ENCODE peak calls at places on chromosomes 4 and X, in nine cellular contexts. R is transverse colon, Z is heart left ventricle, K is upper lobe of right lung, D is hepatocyte, C is mesendoderm, P is A673, M is tibial artery, F is neural progenitor cell. A is an unnamed sample.

GRCh38 chr4:9970399-9971011 is 50.8 kb downstream of the SLC2A9 start:
- DNase-seq in R (peak; percentile 39), Z (no peak), K (no peak), D (no peak), C (no peak), P (no peak), M (no peak), F (no peak), A (no peak)

GRCh38 chrX:84186603-84187358 is 1.2 kb downstream of the RPS6KA6 start:
- DNase-seq in R (peak; percentile 14), Z (no peak), K (no peak), D (peak; percentile 13), C (peak; percentile 49), P (no peak), M (no peak), F (no peak), A (no peak)

GRCh38 chr4:7772708-7773385 is 166.8 kb downstream of the AFAP1 start:
- DNase-seq in R (peak; percentile 78), Z (peak; percentile 58), K (peak; percentile 65), D (no peak), C (peak; percentile 32), P (no peak), M (peak; percentile 64), F (no peak), A (no peak)

GRCh38 chr4:183830438-183830985 is 74.6 kb upstream of the STOX2 start:
- DNase-seq in R (no peak), Z (no peak), K (no peak), D (no peak), C (no peak), P (no peak), M (no peak), F (no peak), A (no peak)

GRCh38 chr4:55186123-55186522 is 60.7 kb upstream of the KDR start:
- DNase-seq in R (no peak), Z (no peak), K (no peak), D (no peak), C (peak; percentile 34), P (no peak), M (no peak), F (no peak), A (no peak)

GRCh38 chr4:48175328-48175727 is 41.3 kb upstream of the TXK start:
- DNase-seq in R (no peak), Z (no peak), K (no peak), D (no peak), C (peak; percentile 84), P (no peak), M (no peak), F (peak; percentile 24), A (no peak)

GRCh38 chrX:97399400-97399799 is 515.7 kb downstream of the RPA4 start:
- DNase-seq in R (no peak), Z (no peak), K (no peak), D (no peak), C (peak; percentile 62), P (no peak), M (no peak), F (no peak), A (no peak)

GRCh38 chrX:104166735-104167436 is 633 bp downstream of the FAM199X start:
- DNase-seq in R (no peak), Z (no peak), K (no peak), D (no peak), C (peak; percentile 16), P (peak; percentile 22), M (no peak), F (no peak), A (no peak)

GRCh38 chr4:54446556-54446955 is 211.2 kb upstream of the KIT start:
- DNase-seq in R (no peak), Z (no peak), K (no peak), D (no peak), C (no peak), P (no peak), M (no peak), F (no peak), A (no peak)

GRCh38 chr4:104491826-104492771 is 2.6 kb downstream of the CXXC4 start:
- DNase-seq in R (peak; percentile 9), Z (no peak), K (no peak), D (peak; percentile 40), C (peak; percentile 53), P (peak; percentile 56), M (no peak), F (peak; percentile 82), A (peak; percentile 82)

GRCh38 chr4:83516042-83516772 is 19.7 kb upstream of the GPAT3 start:
- DNase-seq in R (no peak), Z (no peak), K (no peak), D (no peak), C (no peak), P (no peak), M (no peak), F (no peak), A (no peak)

GRCh38 chr4:79164961-79165610 is 160.8 kb downstream of the NAA11 start:
- DNase-seq in R (no peak), Z (no peak), K (no peak), D (no peak), C (peak; percentile 17), P (no peak), M (no peak), F (no peak), A (peak; percentile 36)

GRCh38 chr4:176927664-176928063 is 134.9 kb upstream of the VEGFC start:
- DNase-seq in R (no peak), Z (no peak), K (no peak), D (peak; percentile 23), C (no peak), P (peak; percentile 83), M (no peak), F (no peak), A (peak; percentile 46)

GRCh38 chr4:132180020-132180427 is 969.1 kb upstream of the PCDH10 start:
- DNase-seq in R (no peak), Z (no peak), K (no peak), D (no peak), C (no peak), P (no peak), M (no peak), F (no peak), A (no peak)

GRCh38 chr4:8403173-8403753 is 37.3 kb downstream of the ACOX3 start:
- DNase-seq in R (peak; percentile 75), Z (peak; percentile 90), K (peak; percentile 89), D (peak; percentile 92), C (peak; percentile 75), P (peak; percentile 78), M (peak; percentile 89), F (peak; percentile 86), A (peak; percentile 85)

GRCh38 chrX:77788050-77788449 is 2.0 kb upstream of the ATRX start:
- DNase-seq in R (no peak), Z (no peak), K (no peak), D (peak; percentile 6), C (peak; percentile 3), P (peak; percentile 44), M (no peak), F (no peak), A (no peak)

GRCh38 chr4:99610605-99611172 is 36.1 kb downstream of the MTTP start:
- DNase-seq in R (no peak), Z (no peak), K (no peak), D (no peak), C (no peak), P (no peak), M (peak; percentile 68), F (no peak), A (no peak)

GRCh38 chrX:53435997-53436396 is 1.8 kb upstream of the HSD17B10 start:
- DNase-seq in R (peak; percentile 67), Z (peak; percentile 57), K (peak; percentile 65), D (peak; percentile 71), C (peak; percentile 70), P (peak; percentile 83), M (no peak), F (peak; percentile 77), A (peak; percentile 63)

GRCh38 chrX:11111947-11112346 is 815 bp downstream of the HCCS start:
- DNase-seq in R (peak; percentile 17), Z (no peak), K (no peak), D (no peak), C (no peak), P (no peak), M (no peak), F (no peak), A (no peak)

GRCh38 chrX:11117751-11118150 is 6.6 kb downstream of the HCCS start:
- DNase-seq in R (no peak), Z (no peak), K (no peak), D (no peak), C (no peak), P (no peak), M (no peak), F (no peak), A (no peak)

GRCh38 chrX:11111038-11111851 is at the start of gene HCCS:
- DNase-seq in R (peak; percentile 87), Z (peak; percentile 86), K (peak; percentile 90), D (peak; percentile 86), C (peak; percentile 87), P (peak; percentile 88), M (peak; percentile 92), F (peak; percentile 83), A (peak; percentile 94)

GRCh38 chrX:11109968-11110367 is 1.2 kb upstream of the HCCS start:
- DNase-seq in R (no peak), Z (no peak), K (no peak), D (no peak), C (no peak), P (no peak), M (no peak), F (no peak), A (peak; percentile 35)

GRCh38 chrX:11113731-11114130 is 2.6 kb downstream of the HCCS start:
- DNase-seq in R (no peak), Z (no peak), K (no peak), D (no peak), C (no peak), P (no peak), M (no peak), F (no peak), A (peak; percentile 66)
- H3K27ac ChIP-seq in R (peak overlapping the region; percentile 31), Z (no peak overlapping the region), K (no peak overlapping the region), D (no peak overlapping the region), C (no peak overlapping the region), P (no peak overlapping the region), M (no peak overlapping the region), F (no peak overlapping the region), A (peak overlapping the region; percentile 56)

GRCh38 chr4:26171953-26172352 is 148.9 kb upstream of the RBPJ start:
- DNase-seq in R (no peak), Z (no peak), K (no peak), D (peak; percentile 62), C (no peak), P (no peak), M (no peak), F (no peak), A (peak; percentile 99)
- H3K27ac ChIP-seq in R (peak overlapping the region; percentile 4), Z (no peak overlapping the region), K (no peak overlapping the region), D (peak overlapping the region; percentile 13), C (no peak overlapping the region), P (no peak overlapping the region), M (no peak overlapping the region), F (no peak overlapping the region), A (peak overlapping the region; percentile 95)

DNA sequence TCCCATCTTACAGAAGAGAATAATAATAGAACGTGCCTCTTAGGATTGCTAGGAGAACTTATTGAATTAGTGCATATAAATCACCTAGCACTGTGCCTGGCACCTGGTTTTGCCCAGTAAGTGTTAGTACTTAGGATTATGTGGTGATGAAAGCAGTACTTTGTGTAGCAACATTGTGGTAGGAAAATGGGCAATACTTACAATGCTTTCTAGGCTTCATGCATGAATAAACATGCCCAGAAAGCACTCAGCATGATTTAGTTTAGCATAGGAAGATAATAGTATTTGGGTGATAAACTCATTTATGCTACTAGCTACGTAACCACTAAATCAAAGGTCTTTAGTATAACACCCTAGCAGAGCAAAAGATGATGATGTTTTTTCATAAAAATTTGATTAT is 105.6 kb downstream of the NEUROG2 start:
- DNase-seq in R (no peak), Z (no peak), K (no peak), D (no peak), C (no peak), P (no peak), M (no peak), F (no peak), A (no peak)
- H3K27ac ChIP-seq in R (no peak overlapping the region), Z (no peak overlapping the region), K (no peak overlapping the region), D (no peak overlapping the region), C (no peak overlapping the region), P (no peak overlapping the region), M (no peak overlapping the region), F (no peak overlapping the region), A (no peak overlapping the region)

GRCh38 chrX:63387411-63387810 is 36.3 kb upstream of the SPIN4 start:
- DNase-seq in R (no peak), Z (no peak), K (no peak), D (no peak), C (peak; percentile 43), P (no peak), M (no peak), F (no peak), A (no peak)
- H3K27ac ChIP-seq in R (no peak overlapping the region), Z (no peak overlapping the region), K (no peak overlapping the region), D (no peak overlapping the region), C (no peak overlapping the region), P (no peak overlapping the region), M (no peak overlapping the region), F (no peak overlapping the region), A (no peak overlapping the region)

A was measured in SJCRH30.